ENCODE peak calls at places on chromosomes 5 and 9, in ten cellular contexts. R is brain microvascular endothelial cell; J is COLO829; U is stimulated activated CD8-positive, alpha-beta memory T cell treated with anti-CD3 and anti-CD28 coated beads, Interleukin-15, amount 100 ng/mL, for 24 hours; K is effector CD4-positive, alpha-beta T cell; I is HFF-Myc; B is neural crest cell; M is stimulated activated naive B cell treated with anti-CD40 and anti-IgM and Interleukin-4, amounts not matched to agents 10 μg/mL and 1 μg/mL and 100 μg/mL, for 72 hours; E is hepatocyte; G is HEK293T. D is an unnamed sample.

GRCh38 chr9:92181296-92181695 is 66.1 kb upstream of the SPTLC1 start:
- DNase-seq in R (no peak), J (no peak), U (no peak), K (no peak), I (no peak), B (no peak), M (no peak), E (no peak), G (no peak), D (no peak)

GRCh38 chr9:130630091-130630450 is 34.3 kb upstream of the PRDM12 start:
- DNase-seq in R (no peak), J (no peak), U (no peak), K (no peak), I (no peak), B (no peak), M (no peak), E (no peak), G (no peak), D (no peak)

GRCh38 chr5:127997131-127997775 is 86.3 kb upstream of the SLC12A2 start:
- DNase-seq in R (no peak), J (no peak), U (no peak), K (no peak), I (no peak), B (no peak), M (no peak), E (no peak), G (no peak), D (no peak)

GRCh38 chr9:116116411-116116810 is 37.2 kb upstream of the PAPPA start:
- DNase-seq in R (no peak), J (peak; percentile 51), U (no peak), K (no peak), I (no peak), B (no peak), M (no peak), E (no peak), G (no peak), D (no peak)

GRCh38 chr9:99820330-99821186 is 1.1 kb upstream of the NR4A3 start:
- DNase-seq in R (peak; percentile 71), J (peak; percentile 36), U (no peak), K (peak; percentile 45), I (no peak), B (no peak), M (peak; percentile 83), E (peak; percentile 73), G (no peak), D (peak; percentile 36)

GRCh38 chr9:35661756-35662350 is 3.1 kb downstream of the ARHGEF39 start:
- DNase-seq in R (no peak), J (peak; percentile 76), U (no peak), K (peak; percentile 33), I (no peak), B (no peak), M (no peak), E (no peak), G (no peak), D (peak; percentile 50)

GRCh38 chr5:100852988-100853449 is 50.1 kb downstream of the ST8SIA4 start:
- DNase-seq in R (no peak), J (no peak), U (no peak), K (no peak), I (no peak), B (no peak), M (no peak), E (no peak), G (no peak), D (no peak)

GRCh38 chr5:165333623-165334022 is 1828.2 kb downstream of the MAT2B start:
- DNase-seq in R (no peak), J (no peak), U (no peak), K (no peak), I (no peak), B (no peak), M (no peak), E (no peak), G (no peak), D (no peak)

GRCh38 chr5:161391724-161392123 is 154.8 kb downstream of the GABRB2 start:
- DNase-seq in R (no peak), J (no peak), U (no peak), K (no peak), I (no peak), B (no peak), M (no peak), E (no peak), G (no peak), D (no peak)

GRCh38 chr9:20001058-20001457 is 212.2 kb upstream of the SLC24A2 start:
- DNase-seq in R (no peak), J (no peak), U (no peak), K (no peak), I (no peak), B (no peak), M (no peak), E (no peak), G (no peak), D (no peak)

GRCh38 chr9:105877719-105878118 is 183.4 kb downstream of the TMEM38B start:
- DNase-seq in R (no peak), J (no peak), U (no peak), K (no peak), I (no peak), B (no peak), M (no peak), E (no peak), G (no peak), D (no peak)

GRCh38 chr5:34570721-34571379 is 85.3 kb upstream of the RAI14 start:
- DNase-seq in R (peak; percentile 74), J (no peak), U (no peak), K (no peak), I (no peak), B (no peak), M (no peak), E (no peak), G (no peak), D (no peak)

GRCh38 chr9:85603920-85604319 is 137.8 kb downstream of the AGTPBP1 start:
- DNase-seq in R (no peak), J (no peak), U (no peak), K (no peak), I (no peak), B (no peak), M (no peak), E (no peak), G (no peak), D (no peak)

GRCh38 chr9:108416321-108416720 is 439.5 kb downstream of the ACTL7B start:
- DNase-seq in R (no peak), J (no peak), U (no peak), K (no peak), I (no peak), B (no peak), M (no peak), E (peak; percentile 19), G (no peak), D (no peak)

GRCh38 chr9:98790601-98791146 is 5.7 kb downstream of the ANKS6 start:
- DNase-seq in R (no peak), J (no peak), U (no peak), K (no peak), I (no peak), B (no peak), M (no peak), E (no peak), G (no peak), D (no peak)

GRCh38 chr5:109450129-109450877 is 40.5 kb upstream of the PJA2 start:
- DNase-seq in R (no peak), J (no peak), U (no peak), K (no peak), I (no peak), B (no peak), M (no peak), E (no peak), G (no peak), D (no peak)

GRCh38 chr9:125997510-125997823 is 250.3 kb downstream of the PBX3 start:
- DNase-seq in R (no peak), J (no peak), U (no peak), K (no peak), I (no peak), B (no peak), M (no peak), E (no peak), G (no peak), D (no peak)

GRCh38 chr5:62007457-62007856 is 298.5 kb upstream of the KIF2A start:
- DNase-seq in R (no peak), J (no peak), U (no peak), K (no peak), I (no peak), B (no peak), M (no peak), E (no peak), G (no peak), D (no peak)

D was measured in T-helper 9 cell.